ENCODE peak calls at places on chromosomes 4 and X, in eight cellular contexts. P, J, L, W, Q, U, K and M are unnamed samples.

GRCh38 chrX:11558972-11559371 is 106.7 kb downstream of the ARHGAP6 start:
- DNase-seq in Q (peak), L (peak), P (peak), K (peak), U (no peak), J (peak), W (no peak), M (peak)

GRCh38 chr4:48944659-48945290 is 38.2 kb upstream of the OCIAD2 start:
- DNase-seq in L (peak), Q (peak), P (no peak), J (peak), W (no peak), K (peak), U (no peak), M (peak)

GRCh38 chrX:3286196-3286920 is 60.1 kb downstream of the MXRA5 start:
- DNase-seq in W (no peak), K (no peak), P (no peak), U (no peak), Q (no peak), L (no peak), J (no peak), M (no peak)

GRCh38 chrX:45309096-45309495 is 108.4 kb upstream of the DIPK2B start:
- DNase-seq in P (no peak), U (no peak), W (no peak), Q (no peak), K (no peak), J (no peak), L (no peak), M (no peak)

GRCh38 chr4:7708238-7708637 is 231.4 kb downstream of the AFAP1 start:
- DNase-seq in Q (no peak), W (no peak), P (no peak), J (no peak), L (no peak), U (no peak), K (no peak), M (no peak)

GRCh38 chr4:168859888-168860694 is 150.0 kb downstream of the CBR4 start:
- DNase-seq in Q (no peak), U (no peak), K (no peak), W (no peak), L (no peak), J (no peak), P (no peak), M (no peak)

GRCh38 chrX:21741378-21741777 is 16.5 kb downstream of the SMPX start:
- DNase-seq in L (no peak), P (no peak), U (no peak), Q (no peak), J (no peak), W (no peak), K (no peak), M (no peak)

GRCh38 chr4:40311811-40312346 is 23.3 kb upstream of the CHRNA9 start:
- DNase-seq in K (peak), J (no peak), P (no peak), W (no peak), U (no peak), Q (no peak), L (no peak), M (peak)

GRCh38 chrX:63754141-63754859 is 30.7 kb downstream of the ARHGEF9 start:
- DNase-seq in Q (peak), L (peak), J (peak), K (peak), W (no peak), P (no peak), U (peak), M (peak)

GRCh38 chr4:68655764-68656444 is 14.5 kb downstream of the UGT2B15 start:
- DNase-seq in W (no peak), P (no peak), L (no peak), Q (no peak), U (no peak), J (no peak), K (no peak), M (no peak)

GRCh38 chr4:71009091-71009490 is 15.6 kb downstream of the DCK start:
- DNase-seq in W (no peak), Q (no peak), U (no peak), K (no peak), L (no peak), P (no peak), J (no peak), M (no peak)

GRCh38 chr4:88054909-88055308 is 47.5 kb downstream of the PKD2 start:
- DNase-seq in P (no peak), W (no peak), U (peak), K (no peak), L (peak), Q (no peak), J (peak), M (peak)

GRCh38 chr4:143185253-143186107 is 763 bp downstream of the USP38 start:
- DNase-seq in Q (no peak), K (peak), U (peak), J (peak), P (no peak), L (peak), W (no peak), M (peak)

GRCh38 chr4:189146994-189147929 is 793.4 kb upstream of the FRG1 start:
- DNase-seq in P (no peak), J (no peak), L (no peak), U (no peak), W (no peak), Q (no peak), K (no peak), M (no peak)

GRCh38 chr4:24547979-24548378 is 36.4 kb downstream of the DHX15 start:
- DNase-seq in U (no peak), Q (no peak), L (no peak), W (no peak), J (no peak), K (no peak), P (no peak), M (no peak)

GRCh38 chr4:94561249-94562024 is 109.7 kb downstream of the PDLIM5 start:
- DNase-seq in W (no peak), U (no peak), K (no peak), L (no peak), J (no peak), Q (no peak), P (no peak), M (no peak)

GRCh38 chrX:82627568-82627967 is 880.5 kb upstream of the POU3F4 start:
- DNase-seq in U (no peak), W (no peak), P (no peak), J (no peak), L (no peak), K (no peak), Q (no peak), M (no peak)